ENCODE peak calls at places on chromosomes 12 and 14, in ten cellular contexts. One of them, this sample, is unnamed.

GRCh38 chr14:51648296-51648695 is 3.4 kb upstream of the FRMD6 start:
- DNase-seq in heart right ventricle: no peak
- DNase-seq in A549: no peak
- DNase-seq in epithelial cell of esophagus: no peak
- DNase-seq in HCT116: no peak
- DNase-seq in IMR-90: no peak
- DNase-seq in AG09309: no peak
- DNase-seq in upper lobe of right lung: no peak
- DNase-seq in Peyer's patch: no peak
- DNase-seq in hepatocyte: no peak
- DNase-seq in this sample: no peak

GRCh38 chr12:32146074-32146873 is 39.6 kb downstream of the BICD1 start:
- DNase-seq in IMR-90: no peak
- DNase-seq in hepatocyte: no peak
- DNase-seq in AG09309: no peak
- DNase-seq in Peyer's patch: no peak
- DNase-seq in upper lobe of right lung: no peak
- DNase-seq in HCT116: no peak
- DNase-seq in A549: no peak
- DNase-seq in heart right ventricle: no peak
- DNase-seq in epithelial cell of esophagus: no peak
- DNase-seq in this sample: no peak

GRCh38 chr12:59928416-59928815 is 332.6 kb downstream of the SLC16A7 start:
- DNase-seq in epithelial cell of esophagus: peak
- DNase-seq in hepatocyte: no peak
- DNase-seq in Peyer's patch: no peak
- DNase-seq in A549: no peak
- DNase-seq in heart right ventricle: no peak
- DNase-seq in upper lobe of right lung: no peak
- DNase-seq in AG09309: no peak
- DNase-seq in IMR-90: peak
- DNase-seq in HCT116: no peak
- DNase-seq in this sample: no peak

GRCh38 chr14:64410084-64410774 is 22.1 kb downstream of the MTHFD1 start:
- DNase-seq in HCT116: no peak
- DNase-seq in epithelial cell of esophagus: peak
- DNase-seq in upper lobe of right lung: no peak
- DNase-seq in heart right ventricle: no peak
- DNase-seq in IMR-90: peak
- DNase-seq in Peyer's patch: no peak
- DNase-seq in A549: peak
- DNase-seq in AG09309: no peak
- DNase-seq in hepatocyte: no peak
- DNase-seq in this sample: peak

GRCh38 chr12:9870311-9870866 is 1.2 kb upstream of the CLEC2B start:
- DNase-seq in A549: no peak
- DNase-seq in HCT116: no peak
- DNase-seq in upper lobe of right lung: no peak
- DNase-seq in heart right ventricle: no peak
- DNase-seq in hepatocyte: no peak
- DNase-seq in epithelial cell of esophagus: no peak
- DNase-seq in Peyer's patch: no peak
- DNase-seq in IMR-90: no peak
- DNase-seq in AG09309: no peak
- DNase-seq in this sample: peak

GRCh38 chr12:43120189-43120588 is 431.8 kb downstream of the ADAMTS20 start:
- DNase-seq in upper lobe of right lung: no peak
- DNase-seq in heart right ventricle: no peak
- DNase-seq in A549: no peak
- DNase-seq in IMR-90: no peak
- DNase-seq in HCT116: no peak
- DNase-seq in Peyer's patch: no peak
- DNase-seq in AG09309: no peak
- DNase-seq in hepatocyte: no peak
- DNase-seq in epithelial cell of esophagus: no peak
- DNase-seq in this sample: no peak

GRCh38 chr12:118190266-118190665 is 54.3 kb downstream of the PEBP1 start:
- DNase-seq in HCT116: no peak
- DNase-seq in AG09309: no peak
- DNase-seq in upper lobe of right lung: no peak
- DNase-seq in A549: no peak
- DNase-seq in IMR-90: peak
- DNase-seq in epithelial cell of esophagus: peak
- DNase-seq in heart right ventricle: no peak
- DNase-seq in Peyer's patch: no peak
- DNase-seq in hepatocyte: peak
- DNase-seq in this sample: peak

GRCh38 chr14:22606380-22606779 is 8.3 kb downstream of the ABHD4 start:
- DNase-seq in heart right ventricle: no peak
- DNase-seq in upper lobe of right lung: no peak
- DNase-seq in A549: peak
- DNase-seq in HCT116: no peak
- DNase-seq in IMR-90: peak
- DNase-seq in epithelial cell of esophagus: peak
- DNase-seq in hepatocyte: peak
- DNase-seq in AG09309: no peak
- DNase-seq in Peyer's patch: no peak
- DNase-seq in this sample: no peak

DNA sequence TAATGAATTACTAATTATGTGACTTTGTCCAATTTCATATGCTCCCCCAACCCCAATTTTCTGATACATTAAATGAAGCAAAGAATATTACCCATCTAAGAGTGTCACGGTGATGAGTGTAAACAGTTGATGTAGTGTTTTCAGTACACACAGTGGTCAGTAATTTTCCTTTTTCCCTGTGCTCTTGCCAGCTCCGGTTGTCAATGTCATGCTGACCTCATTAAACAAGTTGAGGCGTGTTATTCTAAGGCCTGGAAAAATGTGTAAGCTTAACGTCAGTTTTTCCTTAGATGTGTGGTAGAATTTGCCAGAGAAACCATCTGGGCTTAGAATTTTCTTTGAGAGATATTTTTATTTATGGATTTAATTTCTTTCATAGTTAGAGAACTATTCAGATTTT is 11.7 kb upstream of the SERPINA6 start:
- DNase-seq in HCT116: no peak
- DNase-seq in IMR-90: no peak
- DNase-seq in AG09309: no peak
- DNase-seq in epithelial cell of esophagus: peak
- DNase-seq in upper lobe of right lung: no peak
- DNase-seq in Peyer's patch: no peak
- DNase-seq in hepatocyte: no peak
- DNase-seq in heart right ventricle: no peak
- DNase-seq in A549: no peak
- DNase-seq in this sample: no peak
- TF ChIP-seq CTCF in HCT116: no peak
- TF ChIP-seq CTCF in IMR-90: no peak
- TF ChIP-seq CTCF in AG09309: no peak
- TF ChIP-seq CTCF in epithelial cell of esophagus: no peak
- TF ChIP-seq CTCF in upper lobe of right lung: no peak
- TF ChIP-seq CTCF in Peyer's patch: no peak
- TF ChIP-seq CTCF in hepatocyte: no peak
- TF ChIP-seq CTCF in heart right ventricle: no peak
- TF ChIP-seq CTCF in A549: no peak
- TF ChIP-seq CTCF in this sample: no peak

DNA sequence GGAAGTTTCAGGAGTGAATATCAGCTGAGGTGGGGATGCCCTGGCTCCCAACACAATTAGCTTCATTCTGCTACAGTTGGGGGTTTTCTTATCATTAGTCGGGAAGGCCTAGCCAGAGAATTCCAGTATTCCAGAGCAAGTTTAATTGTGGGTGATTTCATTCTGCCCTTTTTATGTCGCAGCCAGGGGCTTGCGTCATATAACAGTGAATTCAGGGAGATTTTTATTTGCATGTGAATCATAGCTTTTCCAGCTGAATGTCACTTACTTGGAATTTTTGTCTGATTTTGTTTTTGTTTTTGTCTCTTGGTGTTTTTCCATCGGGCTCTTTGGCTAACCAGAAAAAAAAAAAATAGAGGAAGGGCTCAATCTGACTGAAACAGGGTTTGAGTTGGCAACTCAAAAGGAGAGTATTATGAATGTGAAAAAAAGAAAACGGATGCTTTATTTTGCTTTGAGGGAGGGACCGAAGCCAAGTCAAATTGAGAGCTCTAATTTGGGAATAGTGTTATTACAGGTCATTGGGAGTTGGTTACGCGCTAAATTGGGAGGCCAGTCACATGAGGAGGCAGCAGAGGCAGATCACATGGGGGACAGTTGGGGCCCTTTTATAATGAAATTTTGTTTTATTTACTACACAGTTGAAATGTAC is 119.4 kb downstream of the SAMD4A start:
- DNase-seq in AG09309: peak
- DNase-seq in IMR-90: peak
- DNase-seq in epithelial cell of esophagus: peak
- DNase-seq in A549: peak
- DNase-seq in Peyer's patch: no peak
- DNase-seq in heart right ventricle: no peak
- DNase-seq in upper lobe of right lung: no peak
- DNase-seq in HCT116: no peak
- DNase-seq in hepatocyte: no peak
- DNase-seq in this sample: peak
- H3K4me3 ChIP-seq in AG09309: no peak
- H3K4me3 ChIP-seq in IMR-90: no peak
- H3K4me3 ChIP-seq in epithelial cell of esophagus: no peak
- H3K4me3 ChIP-seq in A549: no peak
- H3K4me3 ChIP-seq in Peyer's patch: no peak
- H3K4me3 ChIP-seq in heart right ventricle: no peak
- H3K4me3 ChIP-seq in upper lobe of right lung: no peak
- H3K4me3 ChIP-seq in HCT116: no peak
- H3K4me3 ChIP-seq in hepatocyte: no peak
- H3K4me3 ChIP-seq in this sample: no peak

GRCh38 chr14:75003250-75004027 is 718 bp downstream of the EIF2B2 start:
- DNase-seq in heart right ventricle: no peak
- DNase-seq in Peyer's patch: peak
- DNase-seq in AG09309: no peak
- DNase-seq in A549: no peak
- DNase-seq in IMR-90: no peak
- DNase-seq in epithelial cell of esophagus: no peak
- DNase-seq in HCT116: no peak
- DNase-seq in hepatocyte: peak
- DNase-seq in upper lobe of right lung: no peak
- DNase-seq in this sample: no peak

GRCh38 chr14:75001899-75002298 is 822 bp upstream of the EIF2B2 start:
- DNase-seq in AG09309: no peak
- DNase-seq in HCT116: no peak
- DNase-seq in hepatocyte: no peak
- DNase-seq in Peyer's patch: no peak
- DNase-seq in IMR-90: no peak
- DNase-seq in epithelial cell of esophagus: no peak
- DNase-seq in heart right ventricle: no peak
- DNase-seq in upper lobe of right lung: no peak
- DNase-seq in A549: no peak
- DNase-seq in this sample: no peak

GRCh38 chr14:75005357-75005756 is 2.6 kb downstream of the EIF2B2 start:
- DNase-seq in HCT116: no peak
- DNase-seq in upper lobe of right lung: no peak
- DNase-seq in IMR-90: no peak
- DNase-seq in heart right ventricle: no peak
- DNase-seq in Peyer's patch: no peak
- DNase-seq in A549: no peak
- DNase-seq in hepatocyte: no peak
- DNase-seq in AG09309: no peak
- DNase-seq in epithelial cell of esophagus: peak
- DNase-seq in this sample: no peak

GRCh38 chr14:75001261-75001660 is 1.5 kb upstream of the EIF2B2 start:
- DNase-seq in AG09309: no peak
- DNase-seq in hepatocyte: no peak
- DNase-seq in epithelial cell of esophagus: no peak
- DNase-seq in HCT116: no peak
- DNase-seq in A549: no peak
- DNase-seq in upper lobe of right lung: no peak
- DNase-seq in Peyer's patch: no peak
- DNase-seq in IMR-90: no peak
- DNase-seq in heart right ventricle: no peak
- DNase-seq in this sample: no peak

DNA sequence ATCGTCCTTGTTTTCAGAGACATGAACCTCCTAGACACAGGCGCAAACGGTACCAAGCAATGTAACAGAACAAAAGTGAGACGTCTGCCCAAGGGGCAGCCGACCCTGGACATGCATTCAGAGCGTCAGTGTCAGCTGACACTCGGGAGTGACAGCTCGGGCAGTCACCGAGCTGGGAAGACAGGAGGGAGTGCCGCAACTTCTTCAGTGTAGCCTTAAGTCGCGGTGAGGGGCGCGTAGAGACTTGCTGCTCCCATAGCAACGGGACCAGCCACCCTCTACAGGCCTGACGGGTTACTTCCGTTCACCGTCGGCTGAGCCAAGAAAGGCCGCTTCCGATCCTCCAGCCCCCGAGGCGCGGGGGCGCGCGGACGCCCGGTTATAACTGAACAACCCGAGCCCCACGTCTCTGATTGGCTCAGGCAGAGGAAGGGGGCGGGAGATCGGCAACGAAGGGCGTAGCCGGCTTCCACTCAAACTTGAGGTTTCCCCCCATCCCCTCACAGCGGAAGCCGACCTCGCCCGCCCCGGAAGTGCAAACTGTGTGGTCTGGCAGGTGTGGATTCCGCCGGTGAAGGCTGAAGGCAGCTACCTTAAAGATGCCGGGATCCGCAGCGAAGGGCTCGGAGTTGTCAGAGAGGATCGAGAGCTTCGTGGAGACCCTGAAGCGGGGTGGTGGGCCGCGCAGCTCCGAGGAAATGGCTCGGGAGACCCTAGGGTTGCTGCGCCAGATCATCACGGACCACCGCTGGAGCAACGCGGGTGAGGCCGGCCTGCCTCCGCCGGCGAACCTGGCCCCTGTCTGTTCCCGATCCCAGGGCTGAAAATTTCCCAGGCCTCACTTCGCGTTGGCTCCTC is at the start of gene EIF2B2:
- DNase-seq in hepatocyte: peak
- DNase-seq in A549: peak
- DNase-seq in epithelial cell of esophagus: peak
- DNase-seq in AG09309: peak
- DNase-seq in Peyer's patch: peak
- DNase-seq in heart right ventricle: peak
- DNase-seq in HCT116: peak
- DNase-seq in upper lobe of right lung: peak
- DNase-seq in IMR-90: peak
- DNase-seq in this sample: peak
- TF ChIP-seq CTCF in hepatocyte: no peak
- TF ChIP-seq CTCF in A549: no peak
- TF ChIP-seq CTCF in epithelial cell of esophagus: no peak
- TF ChIP-seq CTCF in AG09309: peak
- TF ChIP-seq CTCF in Peyer's patch: peak
- TF ChIP-seq CTCF in heart right ventricle: no peak
- TF ChIP-seq CTCF in HCT116: no peak
- TF ChIP-seq CTCF in upper lobe of right lung: peak
- TF ChIP-seq CTCF in IMR-90: peak
- TF ChIP-seq CTCF in this sample: no peak

GRCh38 chr12:89690925-89691324 is 17.7 kb downstream of the ATP2B1 start:
- DNase-seq in epithelial cell of esophagus: no peak
- DNase-seq in Peyer's patch: no peak
- DNase-seq in AG09309: no peak
- DNase-seq in IMR-90: peak
- DNase-seq in hepatocyte: no peak
- DNase-seq in heart right ventricle: no peak
- DNase-seq in upper lobe of right lung: no peak
- DNase-seq in A549: no peak
- DNase-seq in HCT116: no peak
- DNase-seq in this sample: no peak

GRCh38 chr12:89695100-89695499 is 13.5 kb downstream of the ATP2B1 start:
- DNase-seq in A549: no peak
- DNase-seq in HCT116: no peak
- DNase-seq in IMR-90: peak
- DNase-seq in hepatocyte: no peak
- DNase-seq in Peyer's patch: no peak
- DNase-seq in upper lobe of right lung: no peak
- DNase-seq in epithelial cell of esophagus: peak
- DNase-seq in AG09309: no peak
- DNase-seq in heart right ventricle: no peak
- DNase-seq in this sample: peak

GRCh38 chr12:89694542-89694941 is 14.1 kb downstream of the ATP2B1 start:
- DNase-seq in heart right ventricle: no peak
- DNase-seq in epithelial cell of esophagus: no peak
- DNase-seq in hepatocyte: no peak
- DNase-seq in A549: no peak
- DNase-seq in AG09309: no peak
- DNase-seq in Peyer's patch: no peak
- DNase-seq in IMR-90: no peak
- DNase-seq in upper lobe of right lung: no peak
- DNase-seq in HCT116: no peak
- DNase-seq in this sample: no peak

GRCh38 chr12:89693639-89694202 is 14.9 kb downstream of the ATP2B1 start:
- DNase-seq in hepatocyte: no peak
- DNase-seq in IMR-90: no peak
- DNase-seq in AG09309: no peak
- DNase-seq in HCT116: no peak
- DNase-seq in upper lobe of right lung: no peak
- DNase-seq in epithelial cell of esophagus: no peak
- DNase-seq in A549: no peak
- DNase-seq in Peyer's patch: no peak
- DNase-seq in heart right ventricle: no peak
- DNase-seq in this sample: peak

DNA sequence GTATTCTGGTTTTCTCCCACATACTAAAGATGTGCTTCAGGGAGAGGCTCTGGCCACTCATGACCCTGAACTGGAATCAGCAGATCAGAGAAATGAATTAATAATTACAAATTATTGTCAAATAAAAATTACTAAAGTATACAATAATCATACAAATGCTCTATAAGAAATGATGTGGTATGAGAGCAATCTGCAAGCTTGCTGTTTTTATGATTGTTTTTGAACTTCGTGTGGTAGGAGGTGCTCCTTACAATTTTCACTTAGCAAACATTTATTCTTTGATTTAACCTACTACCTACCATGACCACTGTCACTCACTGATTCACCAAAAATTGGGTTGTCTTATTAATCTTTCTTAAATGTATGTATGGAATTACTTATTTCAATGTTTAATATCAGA is 16.2 kb downstream of the ATP2B1 start:
- DNase-seq in upper lobe of right lung: no peak
- DNase-seq in heart right ventricle: no peak
- DNase-seq in Peyer's patch: no peak
- DNase-seq in IMR-90: no peak
- DNase-seq in A549: no peak
- DNase-seq in epithelial cell of esophagus: no peak
- DNase-seq in AG09309: no peak
- DNase-seq in hepatocyte: no peak
- DNase-seq in HCT116: no peak
- DNase-seq in this sample: no peak
- H3K4me3 ChIP-seq in upper lobe of right lung: no peak
- H3K4me3 ChIP-seq in heart right ventricle: no peak
- H3K4me3 ChIP-seq in Peyer's patch: no peak
- H3K4me3 ChIP-seq in IMR-90: no peak
- H3K4me3 ChIP-seq in A549: no peak
- H3K4me3 ChIP-seq in epithelial cell of esophagus: no peak
- H3K4me3 ChIP-seq in AG09309: no peak
- H3K4me3 ChIP-seq in hepatocyte: no peak
- H3K4me3 ChIP-seq in HCT116: no peak
- H3K4me3 ChIP-seq in this sample: no peak